ENCODE peak calls at places on chromosomes 3 and 15, in six cellular contexts. One of them, this sample, is unnamed.

GRCh38 chr3:9409981-9410849 is 12.8 kb downstream of the SETD5 start:
- DNase-seq in H54: no peak
- DNase-seq in tibial nerve: no peak
- DNase-seq in sigmoid colon: no peak
- DNase-seq in breast epithelium: no peak
- DNase-seq in heart left ventricle: no peak
- DNase-seq in this sample: no peak

GRCh38 chr3:45644467-45645201 is 44.6 kb upstream of the SACM1L start:
- DNase-seq in H54: no peak
- DNase-seq in tibial nerve: no peak
- DNase-seq in sigmoid colon: no peak
- DNase-seq in breast epithelium: no peak
- DNase-seq in heart left ventricle: no peak
- DNase-seq in this sample: no peak

GRCh38 chr3:52917044-52917443 is 19.7 kb upstream of the STIMATE start:
- DNase-seq in H54: no peak
- DNase-seq in tibial nerve: no peak
- DNase-seq in sigmoid colon: no peak
- DNase-seq in breast epithelium: no peak
- DNase-seq in heart left ventricle: no peak
- DNase-seq in this sample: no peak

GRCh38 chr15:35932541-35932940 is 386.6 kb upstream of the DPH6 start:
- DNase-seq in H54: no peak
- DNase-seq in tibial nerve: no peak
- DNase-seq in sigmoid colon: no peak
- DNase-seq in breast epithelium: no peak
- DNase-seq in heart left ventricle: no peak
- DNase-seq in this sample: no peak

GRCh38 chr15:97836003-97836402 is 124.5 kb upstream of the ARRDC4 start:
- DNase-seq in H54: no peak
- DNase-seq in tibial nerve: no peak
- DNase-seq in sigmoid colon: no peak
- DNase-seq in breast epithelium: no peak
- DNase-seq in heart left ventricle: no peak
- DNase-seq in this sample: no peak

GRCh38 chr15:93324191-93324590 is 235.2 kb upstream of the RGMA start:
- DNase-seq in H54: no peak
- DNase-seq in tibial nerve: no peak
- DNase-seq in sigmoid colon: no peak
- DNase-seq in breast epithelium: no peak
- DNase-seq in heart left ventricle: no peak
- DNase-seq in this sample: no peak

GRCh38 chr15:85793641-85794597 is 806 bp downstream of the KLHL25 start:
- DNase-seq in H54: no peak
- DNase-seq in tibial nerve: no peak
- DNase-seq in sigmoid colon: no peak
- DNase-seq in breast epithelium: no peak
- DNase-seq in heart left ventricle: peak
- DNase-seq in this sample: no peak

GRCh38 chr3:116614795-116615362 is 94.7 kb upstream of the TUSC7 start:
- DNase-seq in H54: no peak
- DNase-seq in tibial nerve: no peak
- DNase-seq in sigmoid colon: no peak
- DNase-seq in breast epithelium: no peak
- DNase-seq in heart left ventricle: no peak
- DNase-seq in this sample: no peak

DNA sequence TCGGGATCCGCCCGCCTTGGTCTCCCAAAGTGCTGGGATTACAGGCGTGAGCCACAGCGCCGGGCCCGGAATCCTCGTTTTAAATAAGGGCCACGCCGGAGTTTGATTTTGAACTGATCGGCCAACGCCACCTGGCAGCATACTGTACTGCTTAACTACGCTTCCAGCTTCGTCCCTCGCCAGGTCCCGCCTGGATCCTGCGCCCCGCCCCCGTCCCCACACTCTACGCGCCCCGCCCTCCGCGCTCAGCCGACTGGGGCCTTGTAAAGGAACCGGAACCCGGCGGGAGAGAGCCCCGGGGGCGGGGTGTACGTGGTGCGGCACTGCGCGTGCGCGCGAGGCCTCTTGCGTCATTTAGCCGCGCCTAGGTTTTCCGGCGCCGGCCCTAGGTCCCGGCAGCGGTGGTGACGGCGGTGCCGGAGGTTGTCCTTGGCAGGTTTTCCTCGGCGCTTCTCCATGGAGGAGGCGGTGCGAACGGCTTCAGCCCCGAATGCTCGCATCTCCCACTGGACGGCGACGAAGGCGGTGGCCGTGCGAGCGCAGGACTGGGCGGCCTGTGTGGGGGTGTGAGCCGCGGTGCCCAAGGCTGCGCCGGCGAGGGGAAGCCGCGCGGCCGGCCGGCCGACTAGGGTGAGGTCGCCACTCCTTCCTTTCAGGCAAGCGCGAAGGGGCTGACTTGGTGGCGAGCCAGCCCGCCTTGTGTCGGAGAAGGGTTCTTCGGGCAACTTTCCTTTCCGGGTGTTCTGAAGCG is at the start of gene NIPA2:
- DNase-seq in H54: peak
- DNase-seq in tibial nerve: peak
- DNase-seq in sigmoid colon: peak
- DNase-seq in breast epithelium: peak
- DNase-seq in heart left ventricle: peak
- DNase-seq in this sample: peak
- TF ChIP-seq POLR2A in H54: peak
- TF ChIP-seq POLR2A in tibial nerve: peak
- TF ChIP-seq POLR2A in sigmoid colon: peak
- TF ChIP-seq POLR2A in breast epithelium: peak
- TF ChIP-seq POLR2A in heart left ventricle: peak
- TF ChIP-seq POLR2A in this sample: no peak

GRCh38 chr3:177385831-177386301 is 188.6 kb upstream of the TBL1XR1 start:
- DNase-seq in H54: no peak
- DNase-seq in tibial nerve: no peak
- DNase-seq in sigmoid colon: no peak
- DNase-seq in breast epithelium: no peak
- DNase-seq in heart left ventricle: no peak
- DNase-seq in this sample: no peak
- TF ChIP-seq POLR2A in H54: no peak
- TF ChIP-seq POLR2A in tibial nerve: no peak
- TF ChIP-seq POLR2A in sigmoid colon: no peak
- TF ChIP-seq POLR2A in breast epithelium: no peak
- TF ChIP-seq POLR2A in heart left ventricle: no peak
- TF ChIP-seq POLR2A in this sample: no peak

DNA sequence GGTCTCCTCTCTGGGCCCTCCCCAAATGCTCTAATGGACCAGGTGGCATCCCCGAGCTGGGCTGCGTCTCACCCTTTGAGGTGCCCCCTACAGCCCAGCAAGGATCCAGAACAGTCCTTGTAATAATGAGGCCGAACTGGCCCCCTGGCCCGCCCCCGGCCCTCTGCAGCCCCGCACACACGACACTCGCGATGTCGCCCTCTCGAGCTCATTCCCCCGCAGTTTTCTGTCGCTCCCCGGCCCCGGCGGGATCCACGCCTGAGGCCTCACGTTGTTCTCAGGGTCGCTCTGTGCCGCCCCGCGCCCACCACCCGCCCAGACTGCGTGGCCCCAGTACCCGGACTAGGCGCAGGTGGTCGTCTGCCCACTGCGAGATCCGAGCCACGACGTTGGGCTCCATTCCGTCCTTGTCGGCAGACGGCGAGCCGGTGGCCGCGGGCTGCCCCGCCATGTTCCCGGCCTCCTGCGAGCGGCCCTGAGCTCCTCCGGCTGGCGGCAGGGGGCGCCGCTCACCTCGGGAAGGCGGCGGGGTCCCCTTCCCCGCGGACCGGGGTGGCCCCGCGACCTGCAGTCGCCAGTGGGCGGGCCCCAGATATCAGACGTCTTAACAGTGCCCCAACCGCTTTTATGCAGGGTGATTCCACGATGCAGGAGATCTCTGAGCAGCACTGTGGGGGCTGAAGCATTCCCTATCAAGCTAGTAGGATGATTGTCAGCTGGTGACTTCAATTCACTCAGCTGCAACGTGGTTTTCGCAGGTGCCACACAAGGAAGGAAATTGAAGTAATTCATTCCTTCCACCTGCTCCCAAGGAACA is at the start of gene C3orf33:
- DNase-seq in H54: peak
- DNase-seq in tibial nerve: peak
- DNase-seq in sigmoid colon: peak
- DNase-seq in breast epithelium: peak
- DNase-seq in heart left ventricle: peak
- DNase-seq in this sample: peak
- TF ChIP-seq POLR2A in H54: peak
- TF ChIP-seq POLR2A in tibial nerve: no peak
- TF ChIP-seq POLR2A in sigmoid colon: no peak
- TF ChIP-seq POLR2A in breast epithelium: no peak
- TF ChIP-seq POLR2A in heart left ventricle: no peak
- TF ChIP-seq POLR2A in this sample: no peak

DNA sequence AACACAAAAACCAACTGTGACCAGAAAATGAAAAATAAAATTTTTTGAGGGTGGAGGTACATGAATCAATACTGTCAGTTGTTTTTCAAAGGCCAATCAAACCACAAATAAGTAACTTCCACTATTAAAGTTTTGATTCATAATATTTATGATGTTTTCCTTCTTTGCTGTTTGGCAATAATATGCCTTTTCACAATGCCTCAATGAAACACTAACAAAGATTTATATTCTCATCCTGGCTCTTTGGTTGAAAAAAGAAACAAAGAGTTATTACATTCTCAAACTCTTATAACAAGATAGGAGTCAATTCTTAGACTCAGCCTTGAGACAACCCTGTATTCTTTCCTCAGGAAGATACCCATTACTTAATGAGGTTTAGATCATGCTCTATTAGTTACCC is 63.1 kb downstream of the C3orf70 start:
- DNase-seq in H54: no peak
- DNase-seq in tibial nerve: no peak
- DNase-seq in sigmoid colon: no peak
- DNase-seq in breast epithelium: no peak
- DNase-seq in heart left ventricle: no peak
- DNase-seq in this sample: no peak
- TF ChIP-seq POLR2A in H54: no peak
- TF ChIP-seq POLR2A in tibial nerve: no peak
- TF ChIP-seq POLR2A in sigmoid colon: no peak
- TF ChIP-seq POLR2A in breast epithelium: no peak
- TF ChIP-seq POLR2A in heart left ventricle: no peak
- TF ChIP-seq POLR2A in this sample: no peak

DNA sequence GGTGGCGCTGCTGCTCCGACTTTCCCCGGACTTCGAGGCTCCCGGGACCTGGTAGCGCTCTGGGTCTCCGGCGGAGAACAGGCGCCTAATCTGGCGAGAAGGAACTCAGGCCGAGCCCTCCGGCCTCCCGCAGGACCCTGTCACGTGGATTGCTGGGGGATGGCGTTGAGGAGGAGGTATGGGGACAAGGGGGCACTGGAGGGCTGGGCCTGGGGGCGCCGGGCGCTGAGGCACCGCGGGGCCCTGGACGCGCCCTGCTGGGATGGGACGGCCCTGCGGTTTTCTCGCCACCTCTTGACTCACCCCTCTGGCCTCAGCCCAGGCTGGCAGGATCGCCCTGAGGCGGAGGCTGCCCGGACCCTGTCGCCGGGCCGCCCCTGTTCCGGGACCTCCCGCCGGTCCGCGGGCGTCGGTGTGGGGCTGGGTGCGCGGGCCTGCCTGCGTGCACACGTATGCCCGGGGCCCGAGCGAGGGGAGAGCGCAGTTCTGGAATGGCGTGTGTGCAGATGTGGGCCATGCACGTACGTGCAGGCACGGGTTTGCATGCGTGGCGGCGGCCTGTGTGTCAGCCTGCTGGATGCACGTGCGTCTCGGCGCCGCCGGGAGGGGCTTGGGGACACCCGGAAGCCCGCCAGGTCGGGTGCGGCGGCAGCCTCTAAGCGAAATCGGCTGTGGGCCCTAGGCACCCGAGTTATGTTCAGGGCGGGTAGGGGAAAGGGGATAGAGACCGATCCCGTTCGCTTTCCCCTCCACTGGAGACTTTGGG is 752 bp downstream of the C15orf39 start:
- DNase-seq in H54: peak
- DNase-seq in tibial nerve: peak
- DNase-seq in sigmoid colon: peak
- DNase-seq in breast epithelium: peak
- DNase-seq in heart left ventricle: peak
- DNase-seq in this sample: peak
- TF ChIP-seq POLR2A in H54: no peak
- TF ChIP-seq POLR2A in tibial nerve: no peak
- TF ChIP-seq POLR2A in sigmoid colon: no peak
- TF ChIP-seq POLR2A in breast epithelium: no peak
- TF ChIP-seq POLR2A in heart left ventricle: no peak
- TF ChIP-seq POLR2A in this sample: no peak

GRCh38 chr3:184688872-184689271 is 23.0 kb downstream of the MAGEF1 start:
- DNase-seq in H54: no peak
- DNase-seq in tibial nerve: no peak
- DNase-seq in sigmoid colon: no peak
- DNase-seq in breast epithelium: no peak
- DNase-seq in heart left ventricle: no peak
- DNase-seq in this sample: no peak

GRCh38 chr3:184687363-184688049 is 24.4 kb downstream of the MAGEF1 start:
- DNase-seq in H54: no peak
- DNase-seq in tibial nerve: peak
- DNase-seq in sigmoid colon: peak
- DNase-seq in breast epithelium: no peak
- DNase-seq in heart left ventricle: peak
- DNase-seq in this sample: no peak

GRCh38 chr3:184685646-184686045 is 26.2 kb downstream of the MAGEF1 start:
- DNase-seq in H54: no peak
- DNase-seq in tibial nerve: no peak
- DNase-seq in sigmoid colon: no peak
- DNase-seq in breast epithelium: no peak
- DNase-seq in heart left ventricle: no peak
- DNase-seq in this sample: no peak

GRCh38 chr3:184690236-184690883 is 21.5 kb downstream of the MAGEF1 start:
- DNase-seq in H54: no peak
- DNase-seq in tibial nerve: no peak
- DNase-seq in sigmoid colon: no peak
- DNase-seq in breast epithelium: no peak
- DNase-seq in heart left ventricle: no peak
- DNase-seq in this sample: no peak

DNA sequence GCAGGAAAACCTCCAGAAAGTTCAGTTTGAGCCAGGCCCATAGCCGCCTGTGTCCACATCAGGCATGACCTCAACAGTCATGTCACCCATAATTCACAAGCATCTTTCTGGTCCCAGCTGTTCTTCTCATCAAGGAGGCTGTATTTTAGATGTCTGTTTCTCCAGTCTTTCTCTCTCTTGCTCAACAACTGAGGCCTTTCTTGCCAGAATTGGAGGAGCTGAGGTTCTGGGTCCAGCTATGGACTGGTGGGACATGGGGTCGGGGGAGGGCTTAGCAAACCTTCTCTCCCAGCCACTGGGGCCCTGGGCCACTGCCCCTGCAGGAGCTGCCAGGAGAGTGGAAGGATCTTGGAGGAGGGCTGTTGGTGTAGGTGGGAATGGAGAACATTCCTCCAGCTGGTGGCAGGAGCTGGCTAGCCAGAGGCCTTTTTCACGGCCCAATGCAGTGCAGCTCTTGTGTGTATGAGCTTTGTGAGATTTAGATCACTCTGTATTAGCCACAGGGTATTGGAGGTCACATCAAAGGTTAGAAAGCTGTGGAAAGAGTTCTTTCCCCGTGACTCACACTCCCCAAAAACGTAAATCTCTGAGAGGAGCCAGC is 23.5 kb downstream of the MAGEF1 start:
- DNase-seq in H54: peak
- DNase-seq in tibial nerve: peak
- DNase-seq in sigmoid colon: peak
- DNase-seq in breast epithelium: no peak
- DNase-seq in heart left ventricle: peak
- DNase-seq in this sample: no peak
- TF ChIP-seq POLR2A in H54: no peak
- TF ChIP-seq POLR2A in tibial nerve: no peak
- TF ChIP-seq POLR2A in sigmoid colon: no peak
- TF ChIP-seq POLR2A in breast epithelium: no peak
- TF ChIP-seq POLR2A in heart left ventricle: no peak
- TF ChIP-seq POLR2A in this sample: no peak

This sample was measured in lower leg skin.